ENCODE peak calls at places on chromosomes 7 and 10, in eight cellular contexts. H is activated naive CD8-positive, alpha-beta T cell treated with anti-CD3 and anti-CD28 coated beads, Interleukin-2, amount 50 U/mL, for 24 hours; K is GDM1; Q is GM23248; P is head of caudate nucleus; C is SW 1271; G is memory B cell; O is ACHN. W is an unnamed sample.

GRCh38 chr7:24827589-24827988 is 70.3 kb upstream of the GSDME start:
- DNase-seq in H (no peak), K (no peak), Q (peak), P (no peak), C (no peak), G (no peak), O (no peak), W (no peak)

GRCh38 chr7:1232103-1232466 is 587 bp upstream of the UNCX start:
- DNase-seq in H (no peak), K (no peak), Q (no peak), P (no peak), C (no peak), G (no peak), O (no peak), W (no peak)

GRCh38 chr7:65937296-65937695 is 44.7 kb downstream of the GUSB start:
- DNase-seq in H (no peak), K (no peak), Q (no peak), P (no peak), C (no peak), G (no peak), O (no peak), W (no peak)

GRCh38 chr10:48701139-48701901 is 16.6 kb downstream of the WDFY4 start:
- DNase-seq in H (no peak), K (no peak), Q (no peak), P (no peak), C (no peak), G (no peak), O (no peak), W (no peak)

GRCh38 chr7:37765872-37766525 is 82.4 kb upstream of the NME8 start:
- DNase-seq in H (no peak), K (peak), Q (no peak), P (peak), C (no peak), G (no peak), O (no peak), W (no peak)

GRCh38 chr10:79112898-79113431 is 44.2 kb downstream of the ZMIZ1 start:
- DNase-seq in H (no peak), K (no peak), Q (peak), P (no peak), C (no peak), G (no peak), O (peak), W (peak)

GRCh38 chr10:132619927-132620326 is 82.3 kb downstream of the INPP5A start:
- DNase-seq in H (no peak), K (no peak), Q (no peak), P (peak), C (no peak), G (no peak), O (no peak), W (no peak)

GRCh38 chr7:112160130-112160770 is 45.9 kb downstream of the DOCK4 start:
- DNase-seq in H (no peak), K (no peak), Q (no peak), P (no peak), C (no peak), G (no peak), O (peak), W (peak)

GRCh38 chr7:128022631-128023532 is 8.4 kb downstream of the LRRC4 start:
- DNase-seq in H (no peak), K (no peak), Q (peak), P (no peak), C (no peak), G (no peak), O (no peak), W (no peak)

GRCh38 chr10:131503992-131504391 is 192.5 kb upstream of the TCERG1L start:
- DNase-seq in H (no peak), K (no peak), Q (no peak), P (no peak), C (no peak), G (no peak), O (no peak), W (no peak)

GRCh38 chr7:8391353-8392062 is 41.9 kb upstream of the NXPH1 start:
- DNase-seq in H (no peak), K (no peak), Q (no peak), P (no peak), C (no peak), G (no peak), O (no peak), W (no peak)